ENCODE peak calls at places on chromosomes 11 and 22, in four cellular contexts. O is iris pigment epithelial cell; I is right cardiac atrium; D is activated CD4-positive, alpha-beta T cell treated with anti-CD3 and anti-CD28 coated beads, Interleukin-2, amount 50 U/mL, for 24 hours. U is an unnamed sample.

GRCh38 chr11:33474866-33475265 is 217.7 kb downstream of the HIPK3 start:
- DNase-seq in O (no peak), I (no peak), D (no peak), U (no peak)

GRCh38 chr22:47328550-47329243 is 566.2 kb downstream of the TBC1D22A start:
- DNase-seq in O (peak), I (peak), D (no peak), U (peak)

GRCh38 chr22:35442471-35442870 is 42.5 kb downstream of the MCM5 start:
- DNase-seq in O (no peak), I (no peak), D (no peak), U (no peak)

GRCh38 chr11:110173775-110174644 is 80.8 kb downstream of the ZC3H12C start:
- DNase-seq in O (peak), I (peak), D (peak), U (peak)

GRCh38 chr11:93225642-93226041 is 27.9 kb upstream of the SLC36A4 start:
- DNase-seq in O (peak), I (no peak), D (no peak), U (peak)

GRCh38 chr11:2713069-2713468 is 13.3 kb upstream of the KCNQ1OT1 start:
- DNase-seq in O (no peak), I (no peak), D (no peak), U (no peak)

GRCh38 chr22:49295851-49296560 is 531.7 kb downstream of the BRD1 start:
- DNase-seq in O (no peak), I (no peak), D (no peak), U (no peak)

GRCh38 chr22:36734171-36735058 is 30.9 kb upstream of the CACNG2 start:
- DNase-seq in O (peak), I (peak), D (no peak), U (peak)

GRCh38 chr11:8032122-8032521 is 45.0 kb downstream of the EIF3F start:
- DNase-seq in O (no peak), I (no peak), D (no peak), U (no peak)

GRCh38 chr11:108934696-108935095 is 269.8 kb downstream of the DDX10 start:
- DNase-seq in O (no peak), I (no peak), D (no peak), U (no peak)

GRCh38 chr11:121655481-121656332 is 202.9 kb upstream of the SORL1-AS1 start:
- DNase-seq in O (peak), I (peak), D (peak), U (peak)

GRCh38 chr11:11806586-11806985 is 35.2 kb upstream of the USP47 start:
- DNase-seq in O (no peak), I (no peak), D (no peak), U (no peak)

GRCh38 chr11:76598426-76598839 is 72.1 kb downstream of the LRRC32 start:
- DNase-seq in O (peak), I (peak), D (no peak), U (peak)

GRCh38 chr11:110471315-110471714 is 41.6 kb downstream of the FDX1 start:
- DNase-seq in O (peak), I (no peak), D (no peak), U (peak)

GRCh38 chr22:37777122-37777687 is 30.5 kb upstream of the GCAT start:
- DNase-seq in O (peak), I (peak), D (no peak), U (no peak)

GRCh38 chr22:32323513-32324164 is 34.0 kb upstream of the RFPL3 start:
- DNase-seq in O (no peak), I (no peak), D (no peak), U (no peak)

GRCh38 chr11:113531078-113531477 is 55.9 kb upstream of the DRD2 start:
- DNase-seq in O (no peak), I (no peak), D (no peak), U (no peak)

U was measured in cardiac muscle cell.